ENCODE peak calls at places on chromosomes 7 and 10, in eight cellular contexts. P, N, Z, U, I, S, W and R are unnamed samples.
A peak's percentile ranks its signal among the peaks of the same experiment; 100 is the strongest.

GRCh38 chr10:70863470-70864160 is 24.8 kb downstream of the PCBD1 start:
- DNase-seq in P (no peak), N (no peak), Z (no peak), U (no peak), I (no peak), S (no peak), W (no peak), R (no peak)

GRCh38 chr7:79245623-79246249 is 207.7 kb downstream of the MAGI2 start:
- DNase-seq in P (no peak), N (peak; percentile 6), Z (no peak), U (no peak), I (peak; percentile 6), S (no peak), W (no peak), R (no peak)

GRCh38 chr10:92177546-92177945 is 113.3 kb downstream of the CPEB3 start:
- DNase-seq in P (no peak), N (no peak), Z (no peak), U (no peak), I (peak; percentile 6), S (no peak), W (no peak), R (no peak)

GRCh38 chr7:70614237-70614984 is 517.5 kb upstream of the GALNT17 start:
- DNase-seq in P (peak; percentile 38), N (no peak), Z (no peak), U (peak; percentile 94), I (peak; percentile 68), S (peak; percentile 63), W (peak; percentile 47), R (no peak)

GRCh38 chr7:144941127-144941526 is 105.3 kb upstream of the TPK1 start:
- DNase-seq in P (no peak), N (no peak), Z (no peak), U (no peak), I (no peak), S (no peak), W (no peak), R (no peak)

GRCh38 chr10:132292287-132292971 is 15.3 kb downstream of the STK32C start:
- DNase-seq in P (no peak), N (no peak), Z (no peak), U (peak; percentile 37), I (no peak), S (no peak), W (no peak), R (no peak)

GRCh38 chr10:103758294-103758681 is 97.1 kb downstream of the SH3PXD2A start:
- DNase-seq in P (no peak), N (peak; percentile 91), Z (no peak), U (no peak), I (no peak), S (no peak), W (peak; percentile 76), R (no peak)

GRCh38 chr7:16753102-16753931 is at the start of gene TSPAN13:
- DNase-seq in P (peak; percentile 93), N (peak; percentile 95), Z (no peak), U (peak; percentile 89), I (peak; percentile 71), S (peak; percentile 13), W (peak; percentile 77), R (no peak)

GRCh38 chr7:41346878-41347277 is 356.0 kb downstream of the INHBA start:
- DNase-seq in P (no peak), N (no peak), Z (no peak), U (no peak), I (no peak), S (no peak), W (no peak), R (no peak)

GRCh38 chr10:11715815-11716494 is 26.2 kb upstream of the ECHDC3 start:
- DNase-seq in P (peak; percentile 72), N (peak; percentile 90), Z (no peak), U (no peak), I (peak; percentile 12), S (no peak), W (no peak), R (no peak)

GRCh38 chr7:92714767-92715166 is 121.6 kb downstream of the CDK6 start:
- DNase-seq in P (no peak), N (no peak), Z (no peak), U (no peak), I (no peak), S (no peak), W (no peak), R (no peak)

GRCh38 chr7:25727876-25728275 is 424.1 kb upstream of the NFE2L3 start:
- DNase-seq in P (no peak), N (no peak), Z (no peak), U (no peak), I (no peak), S (no peak), W (no peak), R (no peak)

GRCh38 chr10:82288461-82288881 is 413.5 kb downstream of the NRG3 start:
- DNase-seq in P (no peak), N (no peak), Z (no peak), U (no peak), I (peak; percentile 22), S (no peak), W (peak; percentile 15), R (no peak)

GRCh38 chr10:114920459-114920858 is 17.5 kb upstream of the TRUB1 start:
- DNase-seq in P (no peak), N (peak; percentile 20), Z (no peak), U (no peak), I (no peak), S (no peak), W (no peak), R (no peak)

GRCh38 chr7:91657386-91658120 is 222.9 kb downstream of the MTERF1 start:
- DNase-seq in P (no peak), N (peak; percentile 40), Z (no peak), U (no peak), I (peak; percentile 92), S (no peak), W (peak; percentile 1), R (no peak)

GRCh38 chr7:71131256-71131752 is 640 bp upstream of the GALNT17 start:
- DNase-seq in P (no peak), N (no peak), Z (no peak), U (peak; percentile 92), I (peak; percentile 11), S (peak; percentile 9), W (no peak), R (no peak)

GRCh38 chr7:124074007-124074406 is 41.1 kb upstream of the TMEM229A start:
- DNase-seq in P (no peak), N (no peak), Z (no peak), U (no peak), I (no peak), S (no peak), W (peak; percentile 44), R (no peak)

GRCh38 chr7:21243265-21243664 is 184.6 kb upstream of the SP4 start:
- DNase-seq in P (no peak), N (no peak), Z (no peak), U (no peak), I (no peak), S (no peak), W (no peak), R (no peak)

DNA sequence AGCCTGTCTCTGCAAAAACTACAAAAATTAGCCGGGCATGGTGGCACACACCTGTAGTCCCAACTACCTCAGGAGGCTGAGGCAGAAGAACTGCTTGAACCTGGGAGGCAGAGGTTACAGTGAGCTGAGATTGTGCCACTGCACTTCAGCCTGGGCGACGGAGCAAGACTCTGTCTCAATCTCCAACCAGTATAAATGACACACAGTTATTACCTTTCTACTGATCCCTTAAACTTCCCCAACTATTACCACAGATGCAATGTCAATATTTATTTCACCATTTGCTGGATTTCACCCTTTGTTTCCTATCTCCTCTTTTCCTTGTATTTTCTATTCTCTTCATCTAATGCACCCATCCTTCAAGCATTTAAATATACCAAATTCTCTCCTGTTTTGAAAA is 431.8 kb downstream of the GRM8 start:
- DNase-seq in P (no peak), N (no peak), Z (no peak), U (no peak), I (no peak), S (no peak), W (no peak), R (no peak)
- H3K4me1 ChIP-seq in P (no peaks in the 10 kb centered on the region), N (no peaks in the 10 kb centered on the region), Z (no peaks in the 10 kb centered on the region), U (no peaks in the 10 kb centered on the region), I (no peaks in the 10 kb centered on the region), S (no peaks in the 10 kb centered on the region), W (no peaks in the 10 kb centered on the region), R (no peaks in the 10 kb centered on the region)

GRCh38 chr10:50554381-50554994 is 69.3 kb downstream of the SGMS1 start:
- DNase-seq in P (no peak), N (no peak), Z (no peak), U (no peak), I (no peak), S (no peak), W (no peak), R (no peak)
- H3K4me1 ChIP-seq in P (peaks cover 14% of the 10 kb centered on the region), N (no peaks in the 10 kb centered on the region), Z (no peaks in the 10 kb centered on the region), U (peaks cover 10% of the 10 kb centered on the region), I (peaks cover 36% of the 10 kb centered on the region), S (peaks cover 81% of the 10 kb centered on the region), W (no peaks in the 10 kb centered on the region), R (no peaks in the 10 kb centered on the region)

DNA sequence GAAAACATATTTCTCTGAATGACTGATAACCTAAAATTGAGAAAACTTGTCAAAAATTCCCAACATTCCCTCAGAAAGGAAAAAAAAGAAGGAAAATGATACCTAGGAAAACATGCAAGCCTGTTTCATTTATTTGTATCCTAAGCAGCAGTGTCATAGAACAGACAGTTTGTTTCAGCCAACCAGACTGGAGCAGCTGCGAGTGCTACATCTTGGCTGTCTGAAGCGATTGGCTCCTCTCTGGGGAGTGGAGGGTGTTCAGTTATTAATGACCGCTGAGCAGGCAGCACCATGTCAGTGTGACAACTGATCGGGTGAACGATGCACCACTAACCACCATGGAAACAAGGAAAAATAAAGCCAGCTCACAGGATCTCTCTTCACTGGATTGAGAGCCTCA is at the start of gene LRRN3:
- DNase-seq in P (no peak), N (no peak), Z (no peak), U (peak; percentile 39), I (peak; percentile 61), S (peak; percentile 6), W (peak; percentile 9), R (no peak)
- H3K4me1 ChIP-seq in P (no peaks in the 10 kb centered on the region), N (peaks cover 12% of the 10 kb centered on the region), Z (peaks cover 16% of the 10 kb centered on the region), U (no peaks in the 10 kb centered on the region), I (peaks cover 13% of the 10 kb centered on the region), S (peaks cover 19% of the 10 kb centered on the region), W (no peaks in the 10 kb centered on the region), R (peaks cover 26% of the 10 kb centered on the region)

DNA sequence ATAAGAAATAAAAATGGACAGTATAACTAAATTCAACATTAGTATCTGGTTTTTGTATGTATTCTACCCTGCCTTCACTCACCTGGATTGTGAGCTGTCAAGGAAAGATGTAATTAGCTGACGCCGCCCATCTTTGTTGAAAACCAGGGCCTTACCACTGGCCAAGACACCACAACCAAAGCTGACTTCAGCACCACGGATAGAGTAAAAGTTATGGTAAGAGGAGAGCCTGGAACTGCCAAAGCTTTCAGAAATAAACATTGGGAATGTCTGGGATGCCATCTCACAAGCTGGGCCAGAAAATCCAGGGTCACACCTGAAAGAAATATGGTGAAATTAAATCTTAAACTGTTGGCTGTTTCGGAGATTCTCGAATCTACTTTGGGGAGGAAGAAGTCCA is 190.1 kb upstream of the SLC26A5 start:
- DNase-seq in P (no peak), N (peak; percentile 43), Z (no peak), U (no peak), I (peak; percentile 34), S (no peak), W (peak; percentile 6), R (no peak)
- H3K4me1 ChIP-seq in P (no peaks in the 10 kb centered on the region), N (peaks cover 71% of the 10 kb centered on the region), Z (no peaks in the 10 kb centered on the region), U (no peaks in the 10 kb centered on the region), I (no peaks in the 10 kb centered on the region), S (no peaks in the 10 kb centered on the region), W (peaks cover 1% of the 10 kb centered on the region), R (no peaks in the 10 kb centered on the region)